ENCODE peak calls at places on chromosomes 11 and 22, in four cellular contexts. L is HepG2, B is K562, A is GM12878. H is an unnamed sample.

GRCh38 chr11:117385471-117385870 is 57.8 kb downstream of the CEP164 start:
- DNase-seq in B (no peak), A (no peak), L (no peak), H (no peak)

GRCh38 chr11:19777032-19777341 is 64.3 kb downstream of the NAV2 start:
- DNase-seq in A (no peak), L (no peak), B (no peak), H (peak; percentile 40)

GRCh38 chr11:86089659-86090058 is 20.8 kb upstream of the PICALM start:
- DNase-seq in B (no peak), A (no peak), L (no peak), H (no peak)

GRCh38 chr11:75236062-75236461 is 4.5 kb upstream of the TPBGL start:
- DNase-seq in A (no peak), L (no peak), B (no peak), H (peak; percentile 26)

GRCh38 chr11:120228794-120229384 is 11.1 kb upstream of the POU2F3 start:
- DNase-seq in A (no peak), L (no peak), B (peak; percentile 23), H (no peak)

GRCh38 chr11:76233936-76234703 is 27.8 kb upstream of the WNT11 start:
- DNase-seq in A (peak; percentile 37), L (no peak), B (peak; percentile 51), H (no peak)

GRCh38 chr11:109422755-109423113 is 744 bp downstream of the C11orf87 start:
- DNase-seq in B (no peak), A (no peak), L (no peak), H (no peak)

GRCh38 chr22:48719978-48720661 is 1107.6 kb downstream of the BRD1 start:
- DNase-seq in A (no peak), B (peak; percentile 21), L (no peak), H (peak; percentile 71)

GRCh38 chr11:44159848-44160721 is 64.6 kb downstream of the EXT2 start:
- DNase-seq in A (no peak), L (no peak), B (no peak), H (no peak)

GRCh38 chr22:24728790-24729637 is 45.5 kb downstream of the PIWIL3 start:
- DNase-seq in L (peak; percentile 92), B (peak; percentile 95), A (no peak), H (no peak)

GRCh38 chr22:49020314-49020713 is 807.4 kb downstream of the BRD1 start:
- DNase-seq in B (no peak), A (no peak), L (no peak), H (no peak)

GRCh38 chr11:121711900-121712424 is 259.2 kb upstream of the SORL1-AS1 start:
- DNase-seq in A (no peak), B (no peak), L (peak; percentile 74), H (no peak)

GRCh38 chr11:85539029-85539689 is 88.0 kb downstream of the DLG2 start:
- DNase-seq in L (no peak), A (no peak), B (no peak), H (no peak)

GRCh38 chr22:32018056-32018455 is 25.0 kb upstream of the SLC5A1 start:
- DNase-seq in L (no peak), A (no peak), B (no peak), H (no peak)

GRCh38 chr11:125489166-125489565 is 6.9 kb downstream of the FEZ1 start:
- DNase-seq in B (no peak), L (no peak), A (no peak), H (no peak)

GRCh38 chr22:38638216-38638615 is 18.0 kb downstream of the FAM227A start:
- DNase-seq in L (no peak), A (no peak), B (no peak), H (no peak)
- TF ChIP-seq ESRRA in L (no peak), A (no peak), B (no peak), H (no peak)

DNA sequence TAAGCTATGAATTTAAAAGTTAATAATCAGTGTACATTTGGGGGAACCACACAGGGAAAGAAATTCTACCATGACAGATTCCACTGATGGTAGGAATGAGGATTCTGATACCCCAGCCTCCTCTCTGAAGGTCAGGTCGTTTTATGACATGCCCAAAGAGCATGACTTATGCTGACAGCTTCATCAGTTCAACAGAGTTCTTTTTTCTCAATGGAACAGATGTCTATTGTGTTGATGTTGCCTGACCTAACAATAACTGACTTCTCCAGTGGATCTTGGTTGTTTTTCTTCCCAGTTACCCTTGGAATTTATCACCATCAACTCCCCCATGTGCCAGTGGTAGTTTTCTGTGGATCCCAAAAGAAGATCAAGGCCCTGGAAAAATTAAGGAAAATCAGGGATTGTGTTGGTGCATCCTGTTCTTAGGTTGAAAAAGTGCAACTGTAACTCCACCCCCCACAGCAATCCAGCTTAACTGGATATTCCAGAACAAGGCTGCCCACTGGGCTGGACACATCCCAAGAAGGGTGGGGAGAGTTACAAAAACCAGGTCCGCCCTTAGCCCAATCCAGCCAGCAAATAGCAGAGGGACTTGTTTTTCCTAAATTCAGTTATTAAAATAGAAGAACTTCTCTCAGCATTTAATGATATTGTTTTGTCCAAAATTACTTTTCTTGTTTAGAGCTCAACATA is 31.5 kb upstream of the CAT start:
- DNase-seq in B (no peak), A (no peak), L (peak; percentile 9), H (no peak)
- TF ChIP-seq NR2C2 in B (no peak), A (no peak), L (no peak), H (no peak)

GRCh38 chr11:12064954-12065280 is 45.5 kb upstream of the MICAL2 start:
- DNase-seq in A (no peak), B (no peak), L (no peak), H (no peak)
- TF ChIP-seq ATF2 in A (no peak), B (no peak), L (no peak), H (no peak)

GRCh38 chr11:102599642-102600261 is 25.4 kb downstream of the MMP20 start:
- DNase-seq in L (peak; percentile 89), B (peak; percentile 15), A (no peak), H (no peak)
- TF ChIP-seq ESRRA in L (no peak), B (no peak), A (no peak), H (no peak)

GRCh38 chr11:33387586-33387985 is 130.4 kb downstream of the HIPK3 start:
- DNase-seq in A (peak; percentile 48), L (no peak), B (no peak), H (no peak)
- TF ChIP-seq NR2C2 in A (no peak), L (no peak), B (no peak), H (no peak)

GRCh38 chr22:45179276-45180049 is 15.7 kb downstream of the NUP50 start:
- DNase-seq in A (no peak), L (no peak), B (no peak), H (no peak)
- TF ChIP-seq ATF2 in A (no peak), L (no peak), B (no peak), H (no peak)